ENCODE peak calls at places on chromosome 21, in four cellular contexts. I, K, E and C are unnamed samples.

GRCh38 chr21:36583591-36583990 is 103.7 kb upstream of the CLDN14 start:
- DNase-seq in I (no peak), K (no peak), E (no peak), C (no peak)

GRCh38 chr21:31862078-31862477 is 10.7 kb upstream of the HUNK start:
- DNase-seq in I (no peak), K (no peak), E (no peak), C (no peak)

GRCh38 chr21:39715804-39716397 is 29.1 kb upstream of the IGSF5 start:
- DNase-seq in I (peak; percentile 68), K (peak; percentile 77), E (peak; percentile 32), C (no peak)

GRCh38 chr21:39707316-39707715 is 37.7 kb upstream of the IGSF5 start:
- DNase-seq in I (no peak), K (no peak), E (no peak), C (no peak)

GRCh38 chr21:28142692-28143091 is 850.0 kb downstream of the LTN1 start:
- DNase-seq in I (no peak), K (no peak), E (peak; percentile 91), C (no peak)

GRCh38 chr21:37796011-37796410 is 120.2 kb downstream of the KCNJ6 start:
- DNase-seq in I (no peak), K (no peak), E (no peak), C (no peak)

GRCh38 chr21:32886339-32886738 is 114.8 kb upstream of the PAXBP1 start:
- DNase-seq in I (no peak), K (no peak), E (no peak), C (no peak)

GRCh38 chr21:39610705-39611104 is 2.0 kb upstream of the B3GALT5 start:
- DNase-seq in I (no peak), K (no peak), E (no peak), C (no peak)

GRCh38 chr21:35648512-35648911 is 411.8 kb downstream of the SETD4 start:
- DNase-seq in I (no peak), K (peak; percentile 29), E (no peak), C (no peak)

GRCh38 chr21:31184462-31184861 is 146.2 kb upstream of the KRTAP19-8 start:
- DNase-seq in I (no peak), K (no peak), E (no peak), C (no peak)

DNA sequence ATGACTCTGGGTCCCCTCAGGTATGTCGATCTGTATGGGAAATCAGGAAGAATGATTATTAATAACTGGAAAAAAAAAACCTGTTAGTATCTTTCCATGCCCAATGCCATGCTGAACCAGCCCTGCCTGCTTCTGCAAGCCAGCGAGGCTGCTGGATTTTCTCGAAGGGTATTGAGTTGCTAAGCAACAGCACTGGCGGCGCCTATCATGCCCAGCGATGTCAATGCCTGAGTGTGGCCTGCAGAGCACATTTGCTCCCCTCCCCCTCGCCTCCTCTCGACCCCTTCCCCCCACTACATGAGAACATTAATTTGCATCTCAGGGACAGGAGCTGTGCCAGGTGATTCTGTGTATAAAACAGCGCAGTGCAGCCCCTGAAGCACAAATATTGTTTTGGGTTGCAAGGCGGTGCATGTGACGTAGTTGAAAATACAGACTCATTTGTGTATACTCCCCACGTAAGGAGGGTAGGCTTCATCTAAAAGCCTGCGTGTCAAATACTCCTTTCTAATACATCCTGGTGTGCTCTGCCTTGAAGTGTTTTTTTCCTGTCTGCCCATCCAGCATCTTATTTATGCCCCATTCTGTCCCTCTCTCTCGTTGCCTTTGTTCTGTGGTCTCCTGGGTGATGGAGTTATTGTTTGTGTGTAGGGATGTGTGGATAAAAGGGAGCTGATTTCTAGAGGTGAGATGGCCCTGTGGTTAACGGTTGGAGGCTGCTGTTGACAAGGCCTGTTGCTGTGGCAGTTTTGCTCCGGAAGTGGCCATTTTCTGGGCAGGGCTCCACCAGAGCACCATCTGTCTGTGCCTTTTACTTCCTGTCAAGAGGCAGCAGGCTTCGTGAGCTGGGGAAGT is 32.7 kb upstream of the ATP5PO start:
- DNase-seq in I (peak; percentile 77), K (peak; percentile 56), E (peak; percentile 30), C (no peak)
- TF ChIP-seq POLR2A in I (peak; percentile 19), K (no peak), E (no peak), C (no peak)

GRCh38 chr21:24042687-24043086 is 1564.6 kb downstream of the MRPL39 start:
- DNase-seq in I (no peak), K (no peak), E (no peak), C (no peak)

GRCh38 chr21:24046816-24047443 is 1560.4 kb downstream of the MRPL39 start:
- DNase-seq in I (no peak), K (no peak), E (no peak), C (no peak)

GRCh38 chr21:24045373-24045772 is 1561.9 kb downstream of the MRPL39 start:
- DNase-seq in I (no peak), K (no peak), E (no peak), C (no peak)

GRCh38 chr21:24050233-24050632 is 1557.0 kb downstream of the MRPL39 start:
- DNase-seq in I (no peak), K (no peak), E (no peak), C (no peak)

GRCh38 chr21:24045775-24046215 is 1561.5 kb downstream of the MRPL39 start:
- DNase-seq in I (peak; percentile 10), K (peak; percentile 66), E (peak; percentile 99), C (no peak)
- TF ChIP-seq CTCF in I (no peak), K (peak; percentile 13), E (peak; percentile 57), C (peak; percentile 5)

DNA sequence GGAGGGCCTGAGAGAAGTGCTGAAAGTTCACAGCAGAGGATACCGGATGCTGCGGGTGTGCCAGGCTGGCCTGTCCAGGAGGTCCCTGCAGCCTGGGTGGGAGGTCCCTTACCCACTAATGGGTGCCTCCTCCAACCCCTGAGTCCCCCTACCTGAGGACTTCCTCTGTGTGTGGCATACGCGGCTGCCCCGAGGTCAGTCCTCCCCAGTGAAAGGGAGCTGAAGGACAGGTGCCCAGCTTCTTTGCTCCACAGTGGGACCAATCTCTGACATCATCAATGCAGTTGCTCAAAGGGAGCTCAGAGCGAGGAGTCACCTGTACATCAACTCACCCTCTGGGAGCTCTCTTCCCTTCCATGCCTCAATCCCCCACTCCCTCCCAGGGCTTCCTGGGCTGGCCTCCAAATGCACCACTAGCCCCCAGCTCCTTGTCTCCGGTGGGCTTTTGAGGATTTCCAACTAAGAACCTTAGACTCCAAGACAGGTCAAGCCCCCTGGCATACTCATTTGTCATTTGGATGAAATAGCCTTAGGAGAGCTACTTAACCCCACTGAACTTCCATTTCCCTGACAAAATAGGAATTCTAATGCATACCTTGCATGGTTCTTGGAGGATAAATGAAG is 53.9 kb downstream of the PDE9A start:
- DNase-seq in I (no peak), K (no peak), E (no peak), C (no peak)
- TF ChIP-seq POLR2A in I (no peak), K (no peak), E (no peak), C (no peak)

DNA sequence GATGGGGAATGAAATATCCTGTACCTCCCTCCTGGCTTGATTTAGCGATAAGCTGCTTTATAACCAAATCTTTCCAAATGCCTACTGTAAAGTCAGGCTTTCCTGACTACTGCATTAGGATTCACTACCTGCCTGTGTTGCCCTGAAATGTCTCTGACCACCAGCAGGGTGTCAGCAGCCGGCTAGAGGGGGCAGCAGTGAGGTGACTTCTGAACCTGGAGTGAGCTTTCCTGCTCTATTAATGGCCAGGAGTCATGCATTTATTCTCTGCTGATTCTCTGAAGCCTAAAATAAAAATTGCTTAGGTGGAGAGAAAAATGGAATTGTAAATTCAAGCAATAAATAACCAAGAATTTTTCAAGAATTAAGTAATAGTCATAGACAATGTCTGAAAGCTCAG is 2.5 kb downstream of the BACE2 start:
- DNase-seq in I (peak; percentile 62), K (peak; percentile 57), E (peak; percentile 34), C (no peak)
- TF ChIP-seq CTCF in I (peak; percentile 45), K (peak; percentile 75), E (peak; percentile 58), C (peak; percentile 43)

DNA sequence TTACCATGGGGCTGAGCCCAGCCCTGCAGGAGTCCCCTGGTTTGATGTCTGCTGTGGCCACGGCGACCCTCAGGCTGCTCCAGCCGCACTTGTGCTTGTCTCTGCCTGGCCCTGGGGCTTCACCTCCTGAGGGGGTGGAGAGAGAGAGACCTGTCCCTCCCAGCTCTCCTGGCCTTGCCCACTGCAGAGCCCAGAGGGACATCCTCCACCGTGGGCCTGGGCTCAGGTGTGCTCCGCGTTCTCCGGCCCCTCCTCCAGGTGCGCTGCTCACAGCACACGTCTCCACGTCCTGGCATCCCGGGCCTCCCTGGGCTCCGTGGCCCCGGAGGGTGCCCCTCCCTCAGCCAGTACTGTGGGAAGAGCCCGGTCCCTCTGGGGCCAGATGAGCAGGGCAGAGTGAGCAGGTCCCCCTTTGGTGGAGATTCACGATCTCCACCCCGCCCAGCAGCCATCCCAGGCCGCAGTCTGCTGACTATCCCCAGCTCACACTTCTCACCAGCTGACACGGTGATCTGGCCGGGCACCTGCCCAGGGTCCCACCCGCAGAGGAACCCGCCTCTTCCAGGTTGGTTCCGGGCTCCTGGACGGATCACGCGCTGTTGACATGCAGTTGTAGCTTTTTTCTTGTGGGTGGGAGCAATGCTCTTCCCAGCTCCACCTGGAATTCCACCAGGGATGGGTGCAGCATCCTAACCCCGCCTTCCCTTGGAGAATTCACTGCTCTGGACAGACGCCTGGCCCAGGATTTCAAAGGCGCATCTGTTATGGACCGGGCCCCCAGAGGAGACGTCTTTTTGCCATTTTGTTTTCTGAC is 41.8 kb upstream of the POFUT2 start:
- DNase-seq in I (no peak), K (peak; percentile 66), E (no peak), C (no peak)
- TF ChIP-seq POLR2A in I (no peak), K (peak; percentile 91), E (no peak), C (no peak)

GRCh38 chr21:42209801-42210479 is 9.0 kb upstream of the ABCG1 start:
- DNase-seq in I (no peak), K (no peak), E (no peak), C (no peak)

GRCh38 chr21:42213082-42213774 is 5.7 kb upstream of the ABCG1 start:
- DNase-seq in I (no peak), K (no peak), E (no peak), C (no peak)

GRCh38 chr21:42212261-42212660 is 6.7 kb upstream of the ABCG1 start:
- DNase-seq in I (no peak), K (no peak), E (no peak), C (no peak)

GRCh38 chr21:42207426-42207825 is 11.5 kb upstream of the ABCG1 start:
- DNase-seq in I (no peak), K (no peak), E (no peak), C (peak; percentile 40)

DNA sequence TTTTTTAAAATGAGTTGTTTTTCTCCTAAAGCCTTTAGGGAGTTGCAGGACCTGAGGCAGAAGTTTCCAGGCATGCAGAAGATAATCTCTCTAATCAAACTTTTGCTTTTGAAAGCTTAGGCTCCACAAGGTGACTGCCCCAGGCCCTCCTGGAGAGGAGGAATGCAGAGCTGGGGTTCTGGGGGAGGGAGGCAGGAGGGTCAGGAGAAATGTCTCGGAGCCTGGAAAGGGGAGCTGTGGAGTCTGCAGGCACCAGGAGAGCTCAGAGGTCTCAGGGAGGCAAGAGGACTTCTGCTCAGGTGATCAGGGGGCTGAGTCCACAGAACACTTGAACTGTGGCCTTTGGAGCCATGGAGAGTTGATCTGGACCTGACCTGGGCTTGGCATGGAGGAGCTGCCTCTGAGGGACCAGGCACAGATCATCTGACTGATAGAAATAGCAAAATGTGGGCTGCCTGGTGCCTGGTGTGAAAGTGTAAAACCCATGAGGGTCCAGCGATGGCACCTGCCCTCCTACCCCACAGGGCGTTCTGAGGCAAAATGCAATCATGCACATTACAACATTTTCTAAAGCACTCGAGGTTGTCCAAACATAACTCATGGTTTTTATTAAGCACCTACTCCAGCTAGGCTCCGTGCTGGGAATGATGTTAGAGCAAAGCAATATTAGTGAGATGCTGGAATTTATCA is 10.0 kb upstream of the ABCG1 start:
- DNase-seq in I (no peak), K (no peak), E (no peak), C (peak; percentile 61)
- TF ChIP-seq CTCF in I (no peak), K (no peak), E (no peak), C (no peak)